ENCODE peak calls at places on chromosomes 16 and 17, in four cellular contexts. E is IMR-90, S is B cell, I is choroid plexus epithelial cell. W is an unnamed sample.

GRCh38 chr16:398551-399277 is 1.7 kb downstream of the NME4 start:
- DNase-seq in S (no peak), E (no peak), I (no peak), W (no peak)

GRCh38 chr16:15643453-15644305 is 725 bp upstream of the MARF1 start:
- DNase-seq in E (peak), S (no peak), I (peak), W (peak)

GRCh38 chr16:73092236-73092781 is 44.4 kb upstream of the ZFHX3 start:
- DNase-seq in I (peak), S (no peak), E (no peak), W (no peak)

GRCh38 chr17:225551-225950 is 44.1 kb upstream of the DOC2B start:
- DNase-seq in S (no peak), E (no peak), I (no peak), W (no peak)

GRCh38 chr16:74800216-74800871 is 25.7 kb upstream of the FA2H start:
- DNase-seq in S (no peak), E (no peak), I (no peak), W (no peak)

GRCh38 chr17:74466111-74466784 is at the start of gene CD300A:
- DNase-seq in S (peak), E (no peak), I (no peak), W (no peak)

GRCh38 chr16:5763176-5763575 is 665.6 kb upstream of the EEF2KMT start:
- DNase-seq in E (no peak), I (no peak), S (no peak), W (no peak)

GRCh38 chr16:11295672-11296071 is 14.5 kb upstream of the PRM1 start:
- DNase-seq in E (no peak), S (no peak), I (no peak), W (no peak)

GRCh38 chr17:60149691-60150582 is at the start of gene CA4:
- DNase-seq in I (no peak), S (peak), E (no peak), W (no peak)

GRCh38 chr16:2497116-2497630 is 16.6 kb upstream of the ATP6V0C start:
- DNase-seq in E (no peak), I (no peak), S (no peak), W (no peak)

GRCh38 chr16:72221216-72221995 is 49.5 kb upstream of the PMFBP1 start:
- DNase-seq in I (no peak), E (no peak), S (no peak), W (no peak)

GRCh38 chr17:82592289-82592683 is 56.0 kb downstream of the WDR45B start:
- DNase-seq in E (no peak), S (no peak), I (peak), W (no peak)

GRCh38 chr16:85419503-85420408 is 193.4 kb upstream of the GSE1 start:
- DNase-seq in E (no peak), I (no peak), S (no peak), W (no peak)
- TF ChIP-seq CTCF in E (no peak), I (no peak), S (no peak), W (no peak)

DNA sequence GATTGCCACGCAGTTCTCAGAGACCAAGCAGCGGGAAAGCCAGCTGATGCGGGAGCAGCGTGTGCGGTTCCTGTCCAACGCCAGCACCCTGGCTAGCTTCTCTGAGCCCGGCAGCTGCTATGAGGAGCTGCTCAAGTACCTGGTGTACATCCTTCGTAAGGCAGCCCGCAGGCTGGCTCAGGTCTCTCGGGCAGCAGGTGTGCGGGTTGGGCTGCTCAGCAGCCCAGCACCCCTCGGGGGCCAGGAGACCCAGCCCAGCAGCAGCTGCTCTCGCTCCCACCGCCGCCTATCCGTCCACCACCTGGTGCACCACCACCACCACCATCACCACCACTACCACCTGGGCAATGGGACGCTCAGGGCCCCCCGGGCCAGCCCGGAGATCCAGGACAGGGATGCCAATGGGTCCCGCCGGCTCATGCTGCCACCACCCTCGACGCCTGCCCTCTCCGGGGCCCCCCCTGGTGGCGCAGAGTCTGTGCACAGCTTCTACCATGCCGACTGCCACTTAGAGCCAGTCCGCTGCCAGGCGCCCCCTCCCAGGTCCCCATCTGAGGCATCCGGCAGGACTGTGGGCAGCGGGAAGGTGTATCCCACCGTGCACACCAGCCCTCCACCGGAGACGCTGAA is 15.2 kb downstream of the CACNA1G start:
- DNase-seq in S (no peak), I (no peak), E (no peak), W (peak)
- TF ChIP-seq CTCF in S (no peak), I (no peak), E (no peak), W (no peak)

DNA sequence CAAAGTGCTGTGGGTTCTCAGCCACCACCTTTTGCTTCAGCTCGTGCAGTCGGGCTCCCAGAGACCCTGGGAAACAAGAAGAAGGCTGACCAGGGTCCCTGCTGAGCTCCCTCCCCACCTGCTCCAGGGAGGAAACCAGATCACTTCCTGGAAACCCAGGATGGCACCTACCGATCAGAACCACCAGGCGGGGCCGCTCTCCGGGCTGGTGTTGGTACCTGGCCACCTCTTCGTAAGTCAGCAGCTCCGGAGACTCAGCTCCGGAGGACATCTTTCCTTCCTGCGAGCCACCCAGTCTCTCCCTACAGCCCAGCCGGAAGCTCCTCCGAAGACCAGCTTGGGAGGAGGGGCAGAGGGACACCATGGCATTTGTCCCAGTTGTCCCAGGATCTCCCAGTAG is 18.9 kb downstream of the MPP3 start:
- DNase-seq in I (no peak), S (no peak), E (no peak), W (no peak)
- TF ChIP-seq CTCF in I (no peak), S (no peak), E (no peak), W (no peak)

DNA sequence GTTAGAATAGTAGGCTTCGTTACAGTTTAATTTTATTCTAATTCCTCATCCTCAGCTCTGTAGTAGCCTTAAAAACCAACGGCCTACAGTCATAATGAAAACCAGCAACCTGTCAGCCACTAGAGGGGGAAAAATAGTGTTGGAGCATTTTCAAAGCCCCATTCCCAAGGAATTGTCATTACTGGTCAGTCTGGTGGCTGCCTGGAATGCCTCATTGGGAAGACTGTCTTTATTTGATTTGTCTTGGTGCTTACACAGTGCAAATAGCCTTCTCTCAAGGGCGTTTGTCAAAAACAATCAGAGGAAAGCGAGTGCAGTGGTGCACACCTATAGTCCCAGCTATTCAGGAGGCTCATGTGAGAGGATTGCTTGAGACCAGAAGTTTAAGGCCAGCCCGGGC is 4.7 kb downstream of the LPCAT2 start:
- DNase-seq in E (no peak), I (no peak), S (no peak), W (no peak)
- TF ChIP-seq CTCF in E (no peak), I (peak), S (no peak), W (no peak)

GRCh38 chr16:66521227-66521626 is 28.7 kb downstream of the TK2 start:
- DNase-seq in I (no peak), S (no peak), E (no peak), W (no peak)

GRCh38 chr16:66521951-66522771 is 27.8 kb downstream of the TK2 start:
- DNase-seq in S (no peak), I (peak), E (peak), W (peak)

GRCh38 chr16:66519974-66520373 is 29.9 kb downstream of the TK2 start:
- DNase-seq in E (no peak), S (no peak), I (no peak), W (no peak)

GRCh38 chr16:66519482-66519881 is 30.4 kb downstream of the TK2 start:
- DNase-seq in E (no peak), I (no peak), S (no peak), W (no peak)

DNA sequence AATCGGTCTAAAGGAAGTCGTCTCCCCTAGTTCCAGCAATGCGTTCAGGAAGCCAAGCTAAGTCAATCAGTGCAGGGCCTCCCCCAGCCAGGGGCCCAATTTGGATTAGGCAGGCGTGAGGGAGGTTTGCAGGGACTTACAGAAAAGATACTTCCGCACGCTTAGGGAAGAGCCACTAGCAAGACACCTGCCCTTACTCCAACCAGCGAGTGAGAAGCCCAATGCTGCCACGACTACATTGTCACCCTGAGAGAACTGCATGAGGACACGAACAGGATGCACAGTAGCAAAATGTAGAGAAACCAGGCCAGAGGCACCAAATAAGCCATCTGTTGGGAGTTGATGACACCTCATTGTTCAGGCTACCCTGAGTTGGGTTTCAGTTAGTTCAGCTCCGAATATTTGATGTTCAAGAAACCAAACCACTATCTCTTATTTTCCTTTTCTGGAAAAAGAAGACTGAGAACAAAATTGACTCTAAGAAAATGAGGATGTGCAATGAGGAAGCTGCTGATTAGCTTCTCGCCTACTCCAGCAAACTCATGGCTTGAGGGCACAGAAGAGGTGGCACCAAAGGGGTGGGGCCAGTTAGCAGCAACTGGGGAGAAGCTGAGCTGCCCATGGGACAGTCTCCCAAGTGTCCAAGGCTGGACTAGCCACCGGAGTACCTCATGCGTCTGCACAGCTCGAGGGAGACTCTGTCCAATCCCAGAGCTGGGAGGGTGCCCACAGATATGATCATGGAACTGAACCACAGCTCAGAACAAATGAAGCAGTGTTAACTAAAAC is 29.3 kb downstream of the TK2 start:
- DNase-seq in E (no peak), S (no peak), I (no peak), W (no peak)
- TF ChIP-seq CTCF in E (no peak), S (no peak), I (no peak), W (no peak)

GRCh38 chr17:8755590-8756255 is 2.6 kb downstream of the SPDYE4 start:
- DNase-seq in E (no peak), I (no peak), S (no peak), W (no peak)

GRCh38 chr17:8753136-8753975 is 5.0 kb downstream of the SPDYE4 start:
- DNase-seq in I (no peak), S (no peak), E (no peak), W (no peak)

GRCh38 chr17:8757189-8757588 is 1.2 kb downstream of the SPDYE4 start:
- DNase-seq in E (no peak), I (no peak), S (no peak), W (no peak)

GRCh38 chr17:8754890-8755289 is 3.5 kb downstream of the SPDYE4 start:
- DNase-seq in E (no peak), S (no peak), I (no peak), W (no peak)

DNA sequence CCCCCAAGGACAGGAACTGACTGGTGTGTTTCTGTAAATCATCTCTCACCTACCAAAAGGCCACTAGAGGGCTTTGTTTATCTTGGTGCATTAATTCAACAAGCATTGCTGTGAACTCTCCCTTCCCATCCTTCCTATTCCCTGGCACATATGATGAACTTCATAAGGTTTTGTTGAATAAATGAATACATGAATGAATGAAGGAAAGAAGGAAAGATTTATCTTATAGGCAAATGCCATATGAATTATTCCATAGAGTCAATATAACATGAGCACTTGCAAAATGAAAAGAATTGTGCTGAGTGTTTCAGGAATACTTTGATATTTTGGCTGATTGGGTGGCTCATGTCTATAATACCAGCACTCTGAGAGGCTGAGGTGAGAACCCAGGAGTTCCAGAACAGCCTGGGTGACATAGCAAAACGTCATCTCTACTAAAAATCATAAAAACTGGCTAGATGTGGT is 4.3 kb downstream of the SPDYE4 start:
- DNase-seq in I (peak), S (no peak), E (peak), W (no peak)
- TF ChIP-seq CTCF in I (peak), S (peak), E (peak), W (peak)

DNA sequence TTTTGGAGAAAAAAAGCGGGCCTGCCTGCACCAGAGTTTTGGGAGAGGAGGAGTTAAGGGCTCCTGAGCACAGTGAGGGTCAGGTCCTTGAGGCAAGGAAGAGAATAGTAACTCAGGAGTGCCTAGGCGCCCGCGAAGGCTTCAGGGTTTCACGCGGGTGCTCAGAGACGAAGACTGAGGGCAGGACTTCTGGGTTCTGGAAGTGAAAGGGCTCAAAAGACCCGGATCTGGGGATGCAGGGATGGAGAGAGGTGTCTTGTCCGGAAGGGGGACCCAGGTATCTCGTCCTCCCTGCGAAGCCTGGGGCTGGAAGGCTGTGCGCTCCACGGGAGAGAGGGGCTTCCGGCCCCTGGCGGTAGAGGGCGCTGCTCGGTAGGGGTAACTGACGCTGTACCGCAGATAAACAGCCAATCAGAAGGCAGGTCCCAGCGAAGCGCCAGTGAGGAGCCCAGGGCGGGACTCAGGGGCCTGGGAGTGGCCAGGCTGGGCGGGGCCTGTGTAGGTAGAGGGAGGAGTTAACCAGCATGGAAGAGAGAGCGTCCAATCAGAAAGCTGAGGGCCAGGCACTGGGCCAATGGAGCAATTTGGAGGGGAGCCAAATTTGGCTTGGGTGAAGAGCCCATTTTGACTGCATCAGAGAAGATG is 729 bp downstream of the TGFB1I1 start:
- DNase-seq in S (peak), I (peak), E (peak), W (peak)
- TF ChIP-seq CTCF in S (no peak), I (peak), E (peak), W (peak)

GRCh38 chr17:73292031-73292531 is 19.7 kb downstream of the CDC42EP4 start:
- DNase-seq in I (peak), E (peak), S (no peak), W (no peak)
- TF ChIP-seq CTCF in I (no peak), E (no peak), S (no peak), W (no peak)

W was measured in activated CD8-positive, alpha-beta T cell treated with anti-CD3 and anti-CD28 coated beads for 36 hours.